ENCODE peak calls at places on chromosomes 6 and 20, in four cellular contexts. G, V, B and R are unnamed samples.

GRCh38 chr6:30542915-30543314 is 13.4 kb downstream of the GNL1 start:
- DNase-seq in G (no peak), V (no peak), B (peak; percentile 63), R (peak; percentile 24)

GRCh38 chr20:7459123-7459522 is 481.1 kb downstream of the HAO1 start:
- DNase-seq in G (no peak), V (no peak), B (no peak), R (peak; percentile 9)

GRCh38 chr20:61727761-61728160 is 337.9 kb downstream of the TAF4 start:
- DNase-seq in G (no peak), V (no peak), B (no peak), R (no peak)

GRCh38 chr6:164039954-164040375 is 625.4 kb downstream of the QKI start:
- DNase-seq in G (no peak), V (no peak), B (no peak), R (peak; percentile 41)

GRCh38 chr6:156748504-156748903 is 28.7 kb upstream of the ARID1B start:
- DNase-seq in G (no peak), V (no peak), B (no peak), R (no peak)

GRCh38 chr6:98847767-98848538 is 13.6 kb downstream of the POU3F2 start:
- DNase-seq in G (peak; percentile 61), V (no peak), B (no peak), R (no peak)

GRCh38 chr20:32207211-32207625 is 325 bp downstream of the PLAGL2 start:
- DNase-seq in G (peak; percentile 42), V (no peak), B (no peak), R (no peak)

GRCh38 chr6:164990901-164991300 is 318.5 kb downstream of the C6orf118 start:
- DNase-seq in G (no peak), V (no peak), B (no peak), R (no peak)

GRCh38 chr6:154383273-154383672 is 26.7 kb upstream of the IPCEF1 start:
- DNase-seq in G (no peak), V (no peak), B (no peak), R (no peak)

GRCh38 chr20:38159539-38159938 is 5.5 kb downstream of the TGM2 start:
- DNase-seq in G (no peak), V (no peak), B (no peak), R (no peak)

GRCh38 chr20:63536997-63537524 is at the start of gene PTK6:
- DNase-seq in G (no peak), V (no peak), B (no peak), R (no peak)

GRCh38 chr6:137882225-137882961 is 15.3 kb downstream of the TNFAIP3 start:
- DNase-seq in G (no peak), V (no peak), B (peak; percentile 49), R (peak; percentile 42)

GRCh38 chr20:34364013-34364382 is 925 bp downstream of the ITCH start:
- DNase-seq in G (no peak), V (no peak), B (peak; percentile 34), R (peak; percentile 56)

GRCh38 chr6:83708970-83709747 is at the start of gene SNAP91:
- DNase-seq in G (peak; percentile 88), V (peak; percentile 85), B (no peak), R (no peak)

GRCh38 chr20:46823271-46823747 is 71.3 kb upstream of the EYA2 start:
- DNase-seq in G (no peak), V (no peak), B (no peak), R (peak; percentile 12)

GRCh38 chr6:109690373-109690739 is 646 bp downstream of the AK9 start:
- DNase-seq in G (peak; percentile 85), V (peak; percentile 88), B (no peak), R (no peak)

GRCh38 chr20:24891546-24892393 is 57.3 kb upstream of the CST7 start:
- DNase-seq in G (no peak), V (no peak), B (no peak), R (no peak)

GRCh38 chr20:4261333-4262284 is 246.3 kb upstream of the RNF24 start:
- DNase-seq in G (no peak), V (no peak), B (peak; percentile 56), R (peak; percentile 56)

GRCh38 chr6:32785781-32786533 is 22.6 kb upstream of the HLA-DQB2 start:
- DNase-seq in G (peak; percentile 75), V (peak; percentile 49), B (peak; percentile 49), R (peak; percentile 34)

GRCh38 chr6:18990313-18990978 is 603.3 kb downstream of the RNF144B start:
- DNase-seq in G (peak; percentile 93), V (peak; percentile 92), B (peak; percentile 20), R (peak; percentile 50)

GRCh38 chr20:58042626-58043025 is 185.8 kb downstream of the ANKRD60 start:
- DNase-seq in G (no peak), V (peak; percentile 14), B (no peak), R (no peak)

GRCh38 chr6:155306958-155307357 is 7.3 kb downstream of the TFB1M start:
- DNase-seq in G (no peak), V (no peak), B (no peak), R (no peak)

GRCh38 chr6:13431059-13431656 is 56.2 kb downstream of the GFOD1 start:
- DNase-seq in G (no peak), V (no peak), B (no peak), R (no peak)

DNA sequence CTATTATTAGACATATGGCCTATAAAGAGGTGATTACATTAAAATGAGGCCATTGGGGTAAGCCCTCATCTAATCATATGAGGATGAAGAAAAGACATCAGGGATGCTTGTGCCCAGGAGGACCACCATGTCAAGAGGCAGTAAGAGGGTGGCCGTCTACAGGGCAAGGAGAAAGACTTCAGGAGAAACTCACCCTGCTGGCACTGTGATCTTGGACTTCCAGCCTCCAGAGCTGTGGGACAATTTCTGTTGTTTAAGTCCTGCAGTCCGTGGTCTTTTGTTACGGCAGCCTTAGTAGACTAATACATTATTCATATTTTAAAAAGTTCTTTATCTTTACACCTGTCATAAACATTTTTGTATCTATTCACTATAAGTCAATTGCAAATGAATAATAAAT is 290.0 kb downstream of the PRL start:
- DNase-seq in G (no peak), V (no peak), B (no peak), R (no peak)
- H2AFZ ChIP-seq in G (no peak overlapping the region), V (no peak overlapping the region), B (no peak overlapping the region), R (no peak overlapping the region)

GRCh38 chr6:80962382-80962781 is 790.1 kb downstream of the TENT5A start:
- DNase-seq in G (no peak), V (no peak), B (no peak), R (no peak)
- H2AFZ ChIP-seq in G (no peak overlapping the region), V (no peak overlapping the region), B (no peak overlapping the region), R (no peak overlapping the region)

GRCh38 chr20:13580725-13581124 is 58.0 kb downstream of the TASP1 start:
- DNase-seq in G (no peak), V (no peak), B (no peak), R (no peak)
- H2AFZ ChIP-seq in G (no peak overlapping the region), V (no peak overlapping the region), B (no peak overlapping the region), R (no peak overlapping the region)

GRCh38 chr6:62391358-62391757 is 105.3 kb upstream of the KHDRBS2 start:
- DNase-seq in G (no peak), V (no peak), B (no peak), R (no peak)
- H2AFZ ChIP-seq in G (no peak overlapping the region), V (no peak overlapping the region), B (no peak overlapping the region), R (no peak overlapping the region)

DNA sequence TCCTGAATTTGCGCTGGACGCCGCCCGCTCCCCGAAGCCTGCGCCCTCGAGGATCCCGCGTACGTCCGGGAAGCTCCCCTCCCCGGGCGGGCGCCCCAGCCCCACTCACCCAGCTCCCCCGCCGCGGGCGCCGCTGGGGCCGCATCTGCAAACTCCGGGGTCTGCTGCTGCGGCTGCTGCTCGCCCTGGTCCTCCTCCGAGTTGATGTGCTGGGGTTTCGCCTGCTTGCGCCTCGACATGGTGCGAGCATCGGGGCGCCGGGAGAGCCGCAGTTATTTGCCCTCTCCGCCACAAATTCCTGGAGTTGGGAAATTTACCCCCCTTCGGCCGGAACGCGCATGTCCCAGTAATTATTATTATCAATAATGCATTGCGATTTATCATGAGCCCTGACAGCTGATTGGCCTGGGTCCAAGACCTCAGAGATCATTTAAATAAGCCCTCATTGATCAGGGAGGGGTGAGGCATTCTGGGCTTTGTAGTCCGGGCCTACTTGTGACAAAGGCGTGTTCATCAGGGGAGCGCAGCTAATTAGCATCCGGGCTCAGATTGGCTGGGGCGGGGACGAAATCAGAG is at the start of gene SALL4:
- DNase-seq in G (peak; percentile 97), V (peak; percentile 83), B (no peak), R (peak; percentile 23)
- H2AFZ ChIP-seq in G (peak within 1 kb of the TSS; percentile 36), V (peak within 1 kb of the TSS; percentile 64), B (peak within 1 kb of the TSS; percentile 88), R (no peak within 1 kb of the TSS)

DNA sequence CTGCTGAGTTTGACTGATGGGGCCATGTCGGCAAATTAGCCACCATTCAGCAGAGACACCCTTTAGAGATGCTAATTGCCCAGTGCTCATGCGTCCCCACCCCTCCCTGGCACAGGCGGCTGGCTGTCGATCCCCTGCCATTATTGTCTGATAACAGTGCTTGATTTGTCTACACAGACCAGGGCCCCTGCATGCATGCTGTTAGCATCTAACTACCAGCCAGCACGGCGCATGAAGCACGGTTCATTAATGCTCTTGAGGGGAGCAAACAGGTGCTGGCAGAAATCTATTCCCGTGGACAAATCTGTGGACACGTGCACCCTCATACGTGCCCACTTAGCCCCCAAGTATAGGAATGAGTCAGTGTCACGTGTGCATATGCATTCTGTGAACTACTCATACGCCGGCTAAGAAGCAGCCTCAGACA is 32.2 kb downstream of the KCNB1 start:
- DNase-seq in G (peak; percentile 59), V (no peak), B (no peak), R (no peak)
- H2AFZ ChIP-seq in G (no peak overlapping the region), V (no peak overlapping the region), B (no peak overlapping the region), R (no peak overlapping the region)

DNA sequence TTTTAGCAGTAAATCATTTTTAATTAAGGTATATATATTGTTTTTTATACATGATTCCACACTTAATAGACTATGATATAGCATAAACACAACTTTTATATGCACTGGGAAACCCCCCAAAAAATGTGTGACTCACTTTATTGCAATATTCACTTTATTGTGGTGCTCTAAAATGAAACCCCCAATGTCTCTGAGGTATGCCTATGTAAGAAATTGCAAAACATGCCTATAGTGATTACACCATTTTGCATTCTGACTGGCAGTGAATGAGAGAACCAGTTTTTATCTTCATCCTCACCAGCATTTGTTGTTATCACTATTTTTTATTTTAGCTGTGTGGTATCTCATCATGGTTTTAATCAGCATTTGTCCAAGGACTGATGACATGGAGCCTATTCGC is 8.5 kb upstream of the CST11 start:
- DNase-seq in G (no peak), V (no peak), B (no peak), R (no peak)
- H2AFZ ChIP-seq in G (no peak overlapping the region), V (no peak overlapping the region), B (no peak overlapping the region), R (no peak overlapping the region)

DNA sequence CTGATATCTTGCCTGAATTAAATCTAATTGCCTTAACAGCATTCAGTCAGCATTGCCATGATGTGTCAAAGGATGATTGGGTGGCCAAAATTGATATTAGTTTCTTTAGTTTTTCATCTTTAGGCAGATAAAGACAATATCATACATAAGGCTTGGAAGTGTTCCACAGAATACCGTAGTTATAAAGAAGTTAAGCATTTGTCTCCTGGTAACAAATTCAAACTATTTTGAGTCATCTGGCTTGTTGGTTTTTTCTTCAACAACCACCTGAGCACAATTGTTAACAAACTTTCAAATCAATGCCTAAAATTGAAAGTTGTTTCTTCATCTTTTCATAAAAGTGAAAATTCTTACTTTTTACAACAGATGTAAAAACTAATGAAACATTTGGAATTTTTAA is 47.5 kb upstream of the ADGRF5 start:
- DNase-seq in G (no peak), V (no peak), B (no peak), R (no peak)
- H2AFZ ChIP-seq in G (no peak overlapping the region), V (no peak overlapping the region), B (no peak overlapping the region), R (no peak overlapping the region)